ENCODE peak calls at places on chromosomes 6 and 20, in ten cellular contexts. M is cardiac muscle cell; Z is WTC11; Y is uterus; X is gastrocnemius medialis; F is astrocyte of the spinal cord; N is H9; B is CD4-positive, alpha-beta T cell; O is GM12865; L is fibroblast of mammary gland. H is an unnamed sample.

GRCh38 chr20:16491277-16491912 is 81.9 kb downstream of the KIF16B start:
- DNase-seq in M (no peak), Z (no peak), Y (no peak), X (no peak), F (no peak), N (no peak), B (no peak), O (peak), L (peak), H (no peak)

GRCh38 chr6:11143394-11144371 is 32.2 kb upstream of the ERVFRD-1 start:
- DNase-seq in M (no peak), Z (no peak), Y (peak), X (peak), F (peak), N (no peak), B (no peak), O (no peak), L (peak), H (peak)

GRCh38 chr20:1876975-1877603 is 18.1 kb upstream of the SIRPA start:
- DNase-seq in M (peak), Z (no peak), Y (no peak), X (no peak), F (no peak), N (no peak), B (no peak), O (peak), L (no peak), H (no peak)

GRCh38 chr6:5606546-5606945 is 345.2 kb downstream of the FARS2 start:
- DNase-seq in M (no peak), Z (no peak), Y (no peak), X (no peak), F (no peak), N (no peak), B (no peak), O (no peak), L (no peak), H (no peak)

GRCh38 chr6:7505196-7505699 is 36.2 kb upstream of the DSP start:
- DNase-seq in M (peak), Z (peak), Y (no peak), X (no peak), F (peak), N (peak), B (no peak), O (no peak), L (peak), H (peak)

GRCh38 chr6:130680118-130680517 is 147.1 kb upstream of the SMLR1 start:
- DNase-seq in M (no peak), Z (no peak), Y (no peak), X (no peak), F (peak), N (no peak), B (no peak), O (no peak), L (peak), H (no peak)

GRCh38 chr6:17281100-17281496 is at the start of gene RBM24:
- DNase-seq in M (peak), Z (peak), Y (peak), X (peak), F (peak), N (peak), B (no peak), O (no peak), L (peak), H (no peak)

GRCh38 chr6:80003841-80004198 is 629 bp upstream of the TTK start:
- DNase-seq in M (no peak), Z (peak), Y (no peak), X (no peak), F (no peak), N (peak), B (peak), O (no peak), L (no peak), H (no peak)

GRCh38 chr20:24452498-24453133 is 16.8 kb upstream of the SYNDIG1 start:
- DNase-seq in M (no peak), Z (no peak), Y (no peak), X (no peak), F (no peak), N (no peak), B (no peak), O (no peak), L (no peak), H (no peak)

GRCh38 chr6:30543824-30544223 is 12.5 kb downstream of the GNL1 start:
- DNase-seq in M (no peak), Z (no peak), Y (no peak), X (no peak), F (no peak), N (no peak), B (no peak), O (no peak), L (no peak), H (no peak)

GRCh38 chr6:89843070-89843469 is 13.4 kb downstream of the CASP8AP2 start:
- DNase-seq in M (no peak), Z (no peak), Y (no peak), X (no peak), F (peak), N (no peak), B (no peak), O (no peak), L (peak), H (no peak)

GRCh38 chr20:57397693-57398108 is 6.5 kb downstream of the RBM38 start:
- DNase-seq in M (no peak), Z (no peak), Y (no peak), X (no peak), F (no peak), N (no peak), B (peak), O (peak), L (no peak), H (peak)

GRCh38 chr6:90249044-90249443 is 47.6 kb downstream of the BACH2 start:
- DNase-seq in M (no peak), Z (no peak), Y (no peak), X (no peak), F (no peak), N (no peak), B (no peak), O (peak), L (peak), H (no peak)

GRCh38 chr6:160032538-160032937 is 63.7 kb downstream of the IGF2R start:
- DNase-seq in M (no peak), Z (no peak), Y (no peak), X (no peak), F (no peak), N (no peak), B (no peak), O (no peak), L (no peak), H (no peak)

GRCh38 chr6:78492351-78493010 is 374.9 kb upstream of the IRAK1BP1 start:
- DNase-seq in M (no peak), Z (no peak), Y (no peak), X (no peak), F (peak), N (no peak), B (no peak), O (no peak), L (peak), H (no peak)

GRCh38 chr6:40845588-40845987 is 193.4 kb downstream of the UNC5CL start:
- DNase-seq in M (peak), Z (peak), Y (no peak), X (no peak), F (peak), N (peak), B (peak), O (peak), L (peak), H (no peak)

GRCh38 chr20:46954490-46955038 is 59.9 kb downstream of the EYA2 start:
- DNase-seq in M (no peak), Z (no peak), Y (no peak), X (peak), F (peak), N (no peak), B (no peak), O (no peak), L (peak), H (no peak)

GRCh38 chr20:59688999-59689398 is 84.7 kb downstream of the PHACTR3 start:
- DNase-seq in M (no peak), Z (no peak), Y (no peak), X (no peak), F (no peak), N (no peak), B (no peak), O (no peak), L (no peak), H (no peak)

GRCh38 chr6:13116155-13116554 is 212.2 kb downstream of the TBC1D7 start:
- DNase-seq in M (no peak), Z (no peak), Y (no peak), X (no peak), F (no peak), N (no peak), B (no peak), O (no peak), L (no peak), H (no peak)

GRCh38 chr6:139877828-139878405 is 503.5 kb upstream of the CITED2 start:
- DNase-seq in M (no peak), Z (peak), Y (no peak), X (no peak), F (no peak), N (no peak), B (no peak), O (no peak), L (no peak), H (peak)
- TF ChIP-seq CTCF in M (no peak), Z (no peak), Y (no peak), X (no peak), F (no peak), N (peak), B (no peak), O (no peak), L (no peak), H (no peak)

GRCh38 chr20:38214871-38215788 is 45.4 kb downstream of the KIAA1755 start:
- DNase-seq in M (no peak), Z (no peak), Y (no peak), X (no peak), F (no peak), N (no peak), B (no peak), O (no peak), L (no peak), H (no peak)
- TF ChIP-seq CTCF in M (peak), Z (no peak), Y (no peak), X (no peak), F (peak), N (peak), B (no peak), O (no peak), L (peak), H (peak)

GRCh38 chr6:163565140-163565539 is 150.6 kb downstream of the QKI start:
- DNase-seq in M (no peak), Z (no peak), Y (no peak), X (peak), F (peak), N (no peak), B (no peak), O (no peak), L (no peak), H (no peak)
- TF ChIP-seq CTCF in M (no peak), Z (no peak), Y (no peak), X (no peak), F (no peak), N (no peak), B (no peak), O (no peak), L (no peak), H (no peak)

GRCh38 chr6:51618563-51618962 is 468.9 kb downstream of the PKHD1 start:
- DNase-seq in M (no peak), Z (no peak), Y (no peak), X (no peak), F (no peak), N (no peak), B (no peak), O (peak), L (peak), H (no peak)
- TF ChIP-seq CTCF in M (no peak), Z (peak), Y (no peak), X (no peak), F (no peak), N (peak), B (no peak), O (peak), L (peak), H (peak)

DNA sequence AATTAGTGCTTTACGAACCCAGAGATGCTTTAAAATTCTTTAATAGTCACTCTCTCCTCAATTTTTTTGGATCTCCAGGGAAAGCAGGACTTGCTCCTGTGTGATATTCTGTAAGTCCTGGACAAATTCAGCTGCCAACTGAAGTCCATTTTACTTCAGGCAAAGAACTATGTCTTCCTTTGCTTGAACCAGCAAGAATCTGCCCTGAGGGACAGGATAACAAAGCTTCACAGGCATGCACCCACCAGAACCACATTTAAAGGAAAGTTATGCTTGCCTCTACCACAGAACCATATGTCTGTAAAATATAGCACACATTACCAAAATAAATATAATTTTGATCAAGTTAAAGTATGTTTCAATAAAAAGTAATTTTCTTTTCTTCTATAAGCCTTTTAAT is 288.1 kb downstream of the KHDC1L start:
- DNase-seq in M (no peak), Z (no peak), Y (no peak), X (no peak), F (no peak), N (no peak), B (no peak), O (no peak), L (no peak), H (no peak)
- TF ChIP-seq CTCF in M (no peak), Z (no peak), Y (no peak), X (no peak), F (no peak), N (no peak), B (no peak), O (no peak), L (no peak), H (no peak)